ENCODE peak calls at places on chromosome 14, in four cellular contexts. Q is kidney epithelial cell, Y is PC-3, W is fibroblast of the aortic adventitia. F is an unnamed sample.

GRCh38 chr14:99524804-99525698 is 43.8 kb downstream of the CCNK start:
- DNase-seq in Q (no peak), Y (peak), W (peak), F (no peak)

GRCh38 chr14:52873694-52874093 is 77.2 kb downstream of the FERMT2 start:
- DNase-seq in Y (no peak), W (peak), Q (no peak), F (no peak)

GRCh38 chr14:60648169-60648933 is 926 bp downstream of the SIX1 start:
- DNase-seq in Y (peak), W (peak), Q (no peak), F (no peak)

GRCh38 chr14:59772252-59772651 is 98.3 kb downstream of the RTN1 start:
- DNase-seq in W (no peak), Y (no peak), Q (no peak), F (no peak)

GRCh38 chr14:104086661-104087461 is 1.4 kb downstream of the ASPG start:
- DNase-seq in Y (no peak), W (no peak), Q (no peak), F (no peak)

GRCh38 chr14:73833530-73834257 is 17.9 kb upstream of the PTGR2 start:
- DNase-seq in W (peak), Q (peak), Y (no peak), F (peak)

GRCh38 chr14:105436891-105437722 is 17.5 kb downstream of the MTA1 start:
- DNase-seq in Q (no peak), W (no peak), Y (no peak), F (no peak)

GRCh38 chr14:100653409-100653808 is 66.2 kb upstream of the BEGAIN start:
- DNase-seq in Y (no peak), Q (no peak), W (no peak), F (no peak)

GRCh38 chr14:37131205-37131604 is 41.2 kb downstream of the SLC25A21 start:
- DNase-seq in W (no peak), Y (no peak), Q (no peak), F (no peak)

GRCh38 chr14:42353315-42353714 is 746.6 kb downstream of the LRFN5 start:
- DNase-seq in Q (no peak), Y (no peak), W (no peak), F (no peak)

GRCh38 chr14:105931808-105932483 is 405.6 kb downstream of the TMEM121 start:
- DNase-seq in W (no peak), Q (no peak), Y (peak), F (no peak)

GRCh38 chr14:38056270-38056669 is 151.4 kb upstream of the SSTR1 start:
- DNase-seq in Y (no peak), W (no peak), Q (no peak), F (no peak)

GRCh38 chr14:73238941-73239340 is 1.6 kb downstream of the PAPLN start:
- DNase-seq in Y (no peak), W (no peak), Q (no peak), F (no peak)

GRCh38 chr14:98701377-98701776 is 570.6 kb downstream of the BCL11B start:
- DNase-seq in Q (no peak), W (no peak), Y (no peak), F (no peak)

GRCh38 chr14:75831455-75831854 is 150.3 kb downstream of the TGFB3 start:
- DNase-seq in Y (peak), Q (no peak), W (peak), F (no peak)

GRCh38 chr14:75934998-75935628 is 46.7 kb downstream of the TGFB3 start:
- DNase-seq in Y (no peak), Q (no peak), W (no peak), F (no peak)

GRCh38 chr14:100442473-100443260 is 119.5 kb downstream of the SLC25A47 start:
- DNase-seq in W (no peak), Q (no peak), Y (no peak), F (no peak)

GRCh38 chr14:74134484-74134883 is 49.7 kb downstream of the LIN52 start:
- DNase-seq in Q (no peak), W (no peak), Y (no peak), F (no peak)

GRCh38 chr14:92754956-92755355 is 6.5 kb upstream of the LGMN start:
- DNase-seq in W (no peak), Q (no peak), Y (no peak), F (no peak)

GRCh38 chr14:63840981-63841380 is 11.8 kb upstream of the SYNE2 start:
- DNase-seq in W (no peak), Q (no peak), Y (peak), F (no peak)

GRCh38 chr14:92660571-92660970 is 87.9 kb downstream of the LGMN start:
- DNase-seq in Y (no peak), Q (no peak), W (no peak), F (no peak)

GRCh38 chr14:101225116-101225728 is 321.7 kb upstream of the RTL1 start:
- DNase-seq in Y (no peak), W (no peak), Q (no peak), F (no peak)

GRCh38 chr14:104293231-104293841 is 154.9 kb downstream of the KIF26A start:
- DNase-seq in Q (no peak), W (no peak), Y (peak), F (no peak)

GRCh38 chr14:99976681-99977080 is 88.5 kb upstream of the EVL start:
- DNase-seq in W (no peak), Y (no peak), Q (no peak), F (no peak)

GRCh38 chr14:31576949-31577348 is 15.7 kb downstream of the NUBPL start:
- DNase-seq in W (no peak), Q (no peak), Y (no peak), F (no peak)

GRCh38 chr14:72692678-72693077 is 201.2 kb downstream of the DPF3 start:
- DNase-seq in W (no peak), Y (no peak), Q (no peak), F (no peak)

GRCh38 chr14:79949906-79950305 is 261.4 kb downstream of the DIO2 start:
- DNase-seq in Q (no peak), Y (no peak), W (peak), F (no peak)

GRCh38 chr14:79947440-79947839 is 263.9 kb downstream of the DIO2 start:
- DNase-seq in Q (no peak), W (no peak), Y (no peak), F (no peak)

DNA sequence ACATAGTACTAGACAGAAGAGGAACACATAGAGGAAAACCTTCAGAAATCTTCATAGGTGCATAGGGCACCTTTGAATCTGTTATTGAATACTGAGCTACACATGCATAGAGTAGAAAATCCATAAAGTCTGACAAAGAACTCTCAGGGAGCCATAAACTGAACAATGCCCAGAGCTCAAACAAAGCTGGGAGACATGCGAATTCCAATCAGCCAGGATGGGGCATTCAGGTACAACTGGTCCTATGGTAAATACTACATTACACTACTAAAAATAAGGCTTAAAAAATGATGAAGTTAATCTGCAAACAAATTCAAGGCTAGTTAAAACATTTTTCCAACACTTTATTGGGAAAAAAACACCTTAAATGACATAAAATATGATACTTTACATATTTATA is 259.7 kb downstream of the DIO2 start:
- DNase-seq in Q (no peak), W (no peak), Y (no peak), F (no peak)
- H3K4me3 ChIP-seq in Q (no peak), W (no peak), Y (no peak), F (no peak)

GRCh38 chr14:55114720-55115119 is 14.3 kb upstream of the LGALS3 start:
- DNase-seq in Q (no peak), W (no peak), Y (no peak), F (no peak)

GRCh38 chr14:55107766-55108554 is 21.1 kb upstream of the LGALS3 start:
- DNase-seq in W (peak), Q (peak), Y (peak), F (peak)

GRCh38 chr14:55109846-55110245 is 19.2 kb upstream of the LGALS3 start:
- DNase-seq in Q (no peak), W (no peak), Y (no peak), F (no peak)

GRCh38 chr14:55115433-55115832 is 13.6 kb upstream of the LGALS3 start:
- DNase-seq in Y (no peak), Q (no peak), W (no peak), F (no peak)

GRCh38 chr14:55111122-55111705 is 17.8 kb upstream of the LGALS3 start:
- DNase-seq in Y (no peak), W (no peak), Q (no peak), F (no peak)
- TF ChIP-seq CTCF in Y (no peak), W (peak), Q (no peak), F (no peak)

DNA sequence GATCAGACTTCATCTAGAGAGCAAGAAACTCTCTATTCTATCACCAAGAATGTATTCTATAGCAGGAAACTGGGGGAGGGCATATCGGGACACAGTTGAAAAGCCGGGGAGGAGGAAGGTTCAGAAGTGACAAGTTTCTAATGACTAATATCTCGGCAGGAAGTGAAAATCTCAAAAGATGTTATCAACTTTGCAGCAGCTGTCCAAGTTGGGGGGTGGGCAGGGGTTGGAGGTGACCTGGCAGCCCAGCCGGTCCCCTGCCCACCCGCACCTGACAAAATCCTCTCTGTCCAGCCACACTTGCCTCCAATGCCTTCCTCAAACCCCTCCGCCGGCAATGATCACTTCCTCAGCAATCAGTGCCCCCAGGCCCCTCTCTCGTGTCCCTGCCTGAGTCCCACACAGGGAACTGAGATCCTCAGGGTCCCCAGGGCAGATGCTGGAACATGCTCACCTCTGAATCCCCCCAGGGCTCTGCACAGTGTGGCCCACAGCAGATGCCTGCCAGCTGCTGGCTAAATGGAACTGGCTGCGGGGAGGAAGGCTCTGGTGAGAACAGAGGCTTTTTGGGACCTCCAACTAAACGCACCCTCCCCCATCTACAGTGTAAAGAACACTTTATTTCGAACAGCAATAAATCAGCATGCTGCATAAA is 43.9 kb downstream of the CCDC88C start:
- DNase-seq in Q (no peak), Y (peak), W (no peak), F (no peak)
- H3K4me3 ChIP-seq in Q (no peak), Y (no peak), W (no peak), F (no peak)

GRCh38 chr14:23916446-23916845 is 37.1 kb upstream of the DHRS4 start:
- DNase-seq in Y (no peak), Q (no peak), W (peak), F (no peak)

GRCh38 chr14:23910876-23911210 is 42.7 kb upstream of the DHRS4 start:
- DNase-seq in Y (no peak), W (no peak), Q (no peak), F (no peak)

GRCh38 chr14:23910081-23910875 is 43.3 kb upstream of the DHRS4 start:
- DNase-seq in Y (peak), Q (no peak), W (peak), F (no peak)

GRCh38 chr14:23915559-23915958 is 38.0 kb upstream of the DHRS4 start:
- DNase-seq in W (no peak), Y (no peak), Q (no peak), F (no peak)

GRCh38 chr14:23916038-23916437 is 37.5 kb upstream of the DHRS4 start:
- DNase-seq in Q (no peak), Y (no peak), W (peak), F (no peak)
- TF ChIP-seq CTCF in Q (no peak), Y (no peak), W (no peak), F (no peak)

GRCh38 chr14:102929349-102930137 is 7.1 kb downstream of the AMN start:
- DNase-seq in Q (no peak), W (no peak), Y (no peak), F (no peak)

GRCh38 chr14:102927346-102927877 is 4.9 kb downstream of the AMN start:
- DNase-seq in Q (no peak), Y (peak), W (no peak), F (no peak)

GRCh38 chr14:102930138-102930752 is 7.8 kb downstream of the AMN start:
- DNase-seq in Y (no peak), W (no peak), Q (no peak), F (no peak)

GRCh38 chr14:102927878-102928411 is 5.5 kb downstream of the AMN start:
- DNase-seq in Q (no peak), W (no peak), Y (no peak), F (no peak)

DNA sequence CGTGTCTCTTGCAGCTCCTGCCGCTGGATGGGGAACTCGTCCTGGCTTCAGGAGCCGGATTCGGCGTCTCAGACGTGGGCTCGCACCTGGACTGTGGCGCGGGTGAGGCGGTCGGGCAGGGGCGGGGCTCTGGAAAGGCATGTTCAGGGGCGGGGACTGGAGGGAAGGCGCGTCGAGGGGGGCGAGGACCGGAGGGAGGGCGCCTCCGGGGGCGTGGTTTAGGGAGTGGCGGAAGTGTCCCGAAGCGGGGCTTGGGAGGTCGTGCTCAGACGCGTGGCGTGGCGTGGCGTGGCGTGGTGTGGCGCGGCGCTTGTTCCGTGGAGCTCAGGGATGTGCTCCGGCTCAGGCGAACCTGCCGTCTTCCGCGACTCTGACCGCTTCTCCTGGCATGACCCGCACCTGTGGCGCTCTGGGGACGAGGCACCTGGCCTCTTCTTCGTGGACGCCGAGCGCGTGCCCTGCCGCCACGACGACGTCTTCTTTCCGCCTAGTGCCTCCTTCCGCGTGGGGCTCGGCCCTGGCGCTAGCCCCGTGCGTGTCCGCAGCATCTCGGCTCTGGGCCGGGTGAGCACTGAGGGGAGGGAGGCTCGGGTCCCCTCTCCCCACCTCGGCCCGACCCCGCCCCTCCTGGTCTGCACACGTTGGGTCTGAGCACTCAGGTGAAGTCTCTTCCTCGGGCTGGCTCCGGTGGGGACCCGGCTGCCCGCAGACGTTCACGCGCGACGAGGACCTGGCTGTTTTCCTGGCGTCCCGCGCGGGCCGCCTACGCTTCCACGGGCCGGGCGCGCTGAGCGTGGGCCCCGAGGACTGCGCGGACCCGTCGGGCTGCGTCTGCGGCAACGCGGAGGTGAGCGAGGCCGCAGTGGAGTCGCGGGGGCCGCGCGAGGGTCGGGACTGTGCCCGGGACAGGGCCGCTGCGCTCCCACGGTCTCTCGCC is 6.2 kb downstream of the AMN start:
- DNase-seq in Q (no peak), Y (no peak), W (no peak), F (no peak)
- H3K4me3 ChIP-seq in Q (peak), Y (no peak), W (peak), F (peak)

DNA sequence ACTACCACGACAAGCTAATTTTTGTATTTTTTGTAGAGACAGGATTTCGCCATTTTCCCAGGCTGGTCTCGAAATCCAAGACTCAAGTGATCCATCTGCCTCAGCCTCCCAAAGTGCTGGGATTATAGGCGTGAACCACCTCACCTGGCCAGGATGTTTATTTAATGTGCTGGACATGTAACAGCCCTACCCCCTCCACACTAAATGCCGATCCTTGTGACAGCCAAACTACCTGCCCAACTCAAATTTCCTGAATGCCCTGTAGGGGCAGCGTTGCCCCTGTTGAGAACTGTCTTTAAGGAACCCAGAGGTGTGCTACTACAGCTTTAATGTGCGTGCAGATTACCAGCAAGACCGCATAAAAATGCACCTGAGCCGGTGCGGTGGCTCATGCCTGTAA is 48.1 kb downstream of the KCNK13 start:
- DNase-seq in Q (no peak), W (no peak), Y (peak), F (no peak)
- TF ChIP-seq CTCF in Q (peak), W (peak), Y (peak), F (peak)

DNA sequence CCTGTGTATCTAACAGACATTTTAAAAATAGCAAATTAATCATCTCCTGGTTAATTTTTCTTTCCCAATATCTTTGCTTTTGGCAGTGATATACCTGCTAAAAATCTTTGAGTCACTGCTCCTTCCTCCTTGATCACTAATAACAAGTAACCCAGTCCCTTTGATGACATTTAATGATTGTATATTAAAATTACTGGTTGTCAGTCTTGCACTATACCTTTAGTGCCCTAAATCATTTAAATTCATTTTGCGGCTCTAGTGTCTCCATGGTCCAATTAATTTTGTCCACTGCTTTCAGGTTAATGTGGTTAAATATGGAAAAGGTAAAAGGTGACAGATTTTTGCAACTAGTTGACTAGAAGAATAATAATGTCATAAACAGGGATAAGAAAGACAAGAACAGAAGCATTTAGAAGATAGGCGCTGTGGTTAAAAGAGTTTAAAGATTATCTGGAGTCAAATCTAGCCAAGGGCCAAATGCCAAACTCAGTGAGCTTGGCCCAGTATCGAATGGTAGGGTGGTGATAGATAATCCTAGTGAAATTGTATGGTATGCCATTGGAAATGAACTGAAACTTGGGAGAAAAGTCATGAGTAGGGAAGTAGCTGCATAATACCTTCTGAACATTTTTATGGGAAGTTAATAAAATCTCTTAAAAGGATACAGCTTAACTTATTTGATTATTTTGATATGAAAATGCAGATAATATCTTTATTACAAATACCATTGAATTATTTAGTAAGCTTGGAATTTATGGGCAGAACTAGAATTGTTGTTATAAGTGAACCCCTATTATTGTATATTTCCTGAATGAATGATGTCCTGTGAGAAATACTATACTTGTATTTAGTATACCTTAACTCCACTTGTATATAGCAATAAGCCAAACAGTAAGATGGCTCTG is 115.0 kb downstream of the PCNX1 start:
- DNase-seq in Y (peak), Q (no peak), W (no peak), F (no peak)
- H3K4me3 ChIP-seq in Y (peak), Q (no peak), W (no peak), F (no peak)

GRCh38 chr14:22047105-22047504 is 373.5 kb upstream of the OR4E1 start:
- DNase-seq in Q (no peak), Y (peak), W (no peak), F (no peak)
- TF ChIP-seq CTCF in Q (peak), Y (peak), W (no peak), F (peak)

GRCh38 chr14:55188686-55189295 is 2.6 kb downstream of the DLGAP5 start:
- DNase-seq in Y (no peak), W (peak), Q (no peak), F (no peak)
- H3K4me3 ChIP-seq in Y (peak), W (no peak), Q (no peak), F (no peak)

F was measured in retinal pigment epithelial cell.